ENCODE peak calls at places on chromosomes 13 and 19, in eight cellular contexts. J, M, L, C, X, O, H and U are unnamed samples.

GRCh38 chr13:37460211-37460610 is 138.4 kb downstream of the POSTN start:
- DNase-seq in X (no peak), C (no peak), H (no peak), J (no peak), L (no peak), O (no peak), M (no peak), U (no peak)

GRCh38 chr13:20340759-20341161 is 108.6 kb upstream of the GJB6 start:
- DNase-seq in H (no peak), C (no peak), J (no peak), X (no peak), L (no peak), M (no peak), O (no peak), U (no peak)

GRCh38 chr13:99086869-99087129 is 108.9 kb upstream of the DOCK9 start:
- DNase-seq in L (no peak), H (peak), X (no peak), O (no peak), C (no peak), J (no peak), M (no peak), U (no peak)

GRCh38 chr19:2201473-2202148 is 34.5 kb downstream of the PLEKHJ1 start:
- DNase-seq in H (no peak), C (no peak), X (no peak), L (no peak), O (no peak), J (no peak), M (no peak), U (no peak)

GRCh38 chr13:29465741-29466293 is 129.7 kb downstream of the SLC7A1 start:
- DNase-seq in M (no peak), J (no peak), C (peak), H (no peak), L (peak), X (peak), O (no peak), U (no peak)

GRCh38 chr13:113637262-113638160 is 20.5 kb downstream of the ATP4B start:
- DNase-seq in H (no peak), L (no peak), X (no peak), O (no peak), M (no peak), C (no peak), J (no peak), U (no peak)

GRCh38 chr19:8396563-8397203 is 6.5 kb downstream of the RAB11B start:
- DNase-seq in J (peak), C (no peak), X (peak), M (peak), L (peak), O (peak), H (peak), U (peak)

GRCh38 chr13:42807866-42808265 is 26.5 kb downstream of the FAM216B start:
- DNase-seq in O (no peak), X (no peak), L (no peak), J (no peak), M (no peak), H (no peak), C (no peak), U (no peak)

GRCh38 chr13:113205428-113205931 is 3.0 kb downstream of the PCID2 start:
- DNase-seq in M (no peak), O (no peak), L (no peak), X (no peak), J (no peak), C (no peak), H (no peak), U (no peak)

GRCh38 chr19:3785464-3785937 is 680 bp downstream of the MATK start:
- DNase-seq in M (no peak), H (peak), C (no peak), O (no peak), X (no peak), J (no peak), L (no peak), U (no peak)

GRCh38 chr19:44306283-44306682 is 1.5 kb upstream of the ZNF235 start:
- DNase-seq in C (no peak), X (no peak), J (no peak), H (no peak), M (no peak), O (no peak), L (no peak), U (no peak)

GRCh38 chr13:111315347-111315995 is 5.0 kb upstream of the TEX29 start:
- DNase-seq in L (no peak), O (no peak), M (no peak), X (no peak), C (no peak), J (no peak), H (no peak), U (no peak)

GRCh38 chr19:32781280-32781679 is 61.7 kb downstream of the TDRD12 start:
- DNase-seq in M (no peak), X (no peak), H (no peak), J (no peak), C (no peak), L (no peak), O (no peak), U (no peak)

GRCh38 chr13:27825153-27825552 is 32.9 kb downstream of the GSX1 start:
- DNase-seq in J (no peak), O (no peak), L (no peak), X (no peak), H (no peak), C (no peak), M (peak), U (no peak)

GRCh38 chr19:52473655-52474350 is 20.4 kb downstream of the ZNF578 start:
- DNase-seq in J (no peak), L (no peak), X (no peak), O (no peak), H (no peak), M (no peak), C (no peak), U (no peak)

GRCh38 chr19:43499042-43499441 is 5.5 kb downstream of the PHLDB3 start:
- DNase-seq in J (no peak), O (no peak), X (no peak), C (no peak), H (no peak), L (no peak), M (no peak), U (no peak)

GRCh38 chr19:1446713-1447564 is 3.0 kb upstream of the APC2 start:
- DNase-seq in M (peak), J (no peak), H (no peak), C (no peak), O (no peak), L (no peak), X (no peak), U (no peak)

GRCh38 chr13:58994778-58995177 is 1169.0 kb downstream of the DIAPH3 start:
- DNase-seq in M (no peak), C (no peak), X (no peak), H (no peak), L (no peak), J (no peak), O (no peak), U (no peak)

GRCh38 chr19:30001794-30002193 is 59.8 kb downstream of the URI1 start:
- DNase-seq in H (no peak), M (no peak), O (no peak), J (peak), L (no peak), C (peak), X (no peak), U (no peak)
- TF ChIP-seq CTCF in H (no peak), M (no peak), O (peak), J (no peak), L (no peak), C (peak), X (no peak), U (no peak)

DNA sequence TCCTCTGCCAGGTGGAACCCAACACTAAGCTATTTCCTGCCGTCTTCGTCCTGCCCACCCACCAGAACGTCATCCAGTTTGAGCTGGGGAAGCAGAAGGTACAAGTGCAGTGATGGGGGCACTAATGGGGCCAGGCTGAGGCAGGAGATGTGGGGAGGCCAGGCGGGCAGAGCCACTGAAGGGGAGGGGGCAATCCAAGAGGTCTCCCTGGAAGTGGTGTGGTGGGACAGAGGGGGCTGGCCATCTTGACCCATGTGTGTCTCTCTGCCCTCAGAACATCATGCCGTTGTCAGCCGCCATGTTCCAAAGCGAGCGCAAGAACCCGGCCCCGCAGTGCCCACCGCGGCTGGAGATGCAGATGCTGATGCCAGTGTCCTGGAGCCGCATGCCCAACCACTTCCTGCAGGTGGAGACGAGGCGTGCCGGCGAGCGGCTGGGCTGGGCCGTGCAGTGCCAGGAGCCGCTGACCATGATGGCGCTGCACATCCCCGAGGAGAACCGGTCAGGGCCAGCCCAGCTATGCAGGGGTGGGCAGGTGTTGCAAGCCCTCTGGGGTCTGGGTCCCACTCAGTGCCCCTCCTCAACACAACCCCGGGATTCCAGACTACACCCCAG is 49.6 kb downstream of the RYR1 start:
- DNase-seq in X (no peak), J (no peak), L (no peak), M (no peak), H (no peak), C (no peak), O (no peak), U (no peak)
- TF ChIP-seq CTCF in X (no peak), J (no peak), L (no peak), M (no peak), H (no peak), C (no peak), O (no peak), U (no peak)

DNA sequence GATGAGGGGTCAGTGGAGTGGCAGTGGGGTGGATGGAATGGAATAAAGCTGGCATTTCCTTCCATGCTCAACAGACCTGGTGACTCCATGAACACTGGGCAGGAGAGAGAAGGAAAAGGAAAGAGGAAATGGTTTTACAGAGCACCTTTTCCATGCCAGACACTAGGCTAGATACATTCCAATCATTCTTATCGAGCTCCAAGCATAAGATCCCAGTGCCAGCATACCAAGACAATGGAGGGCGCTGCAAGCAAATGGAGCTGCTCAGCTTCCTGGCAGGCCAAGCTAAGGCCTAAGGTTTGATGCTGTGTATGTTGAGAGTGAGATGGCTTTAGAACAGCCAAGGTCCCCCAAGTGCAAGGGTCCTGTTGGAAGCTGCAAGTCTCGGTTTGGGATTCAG is 113.2 kb downstream of the HSPH1 start:
- DNase-seq in J (no peak), H (no peak), L (no peak), O (no peak), X (no peak), C (no peak), M (no peak), U (no peak)
- TF ChIP-seq CTCF in J (no peak), H (no peak), L (no peak), O (no peak), X (no peak), C (no peak), M (no peak), U (no peak)

GRCh38 chr19:54335164-54335563 is 3.8 kb downstream of the LILRA4 start:
- DNase-seq in H (no peak), M (no peak), X (no peak), O (no peak), L (no peak), C (no peak), J (no peak), U (no peak)
- TF ChIP-seq CTCF in H (no peak), M (no peak), X (no peak), O (no peak), L (no peak), C (no peak), J (no peak), U (no peak)

DNA sequence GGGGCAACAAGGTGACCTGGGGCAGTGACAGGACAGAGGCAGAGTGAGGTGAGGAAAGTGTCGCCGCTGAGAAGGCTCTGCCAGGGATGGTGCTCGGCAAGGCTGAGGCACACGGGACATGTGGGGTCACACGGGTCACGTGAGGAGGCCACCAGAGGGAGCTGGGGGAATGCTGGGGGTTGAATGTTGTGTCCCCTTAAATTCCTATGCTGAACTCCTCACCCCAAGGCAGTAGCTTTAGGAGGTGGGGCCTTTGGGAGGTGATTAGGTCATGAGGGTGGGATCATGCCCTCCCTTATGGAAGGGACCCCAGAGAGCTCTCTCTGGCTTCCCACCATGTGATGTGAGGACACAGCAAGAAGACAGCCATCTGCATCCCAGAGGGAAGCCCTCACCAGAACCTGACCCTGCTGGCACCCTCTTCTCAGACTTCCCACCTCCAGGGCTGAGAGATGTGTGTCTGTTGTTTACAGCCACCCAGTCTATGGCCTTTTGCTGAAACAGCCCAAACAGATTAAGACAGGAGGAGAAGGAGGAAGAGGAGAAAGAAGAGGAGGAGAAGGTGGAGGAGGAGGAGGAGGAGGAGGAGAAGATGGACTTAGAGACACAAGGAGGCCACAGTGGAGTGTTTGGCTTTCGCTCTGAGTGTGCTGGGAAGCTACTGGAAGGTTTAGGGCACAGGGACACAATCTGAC is 35.4 kb downstream of the RFX2 start:
- DNase-seq in X (no peak), H (no peak), M (no peak), O (no peak), C (no peak), L (no peak), J (no peak), U (no peak)
- TF ChIP-seq CTCF in X (no peak), H (no peak), M (no peak), O (no peak), C (no peak), L (no peak), J (no peak), U (no peak)

GRCh38 chr19:54790711-54791110 is 12.7 kb upstream of the KIR2DL4 start:
- DNase-seq in X (no peak), M (no peak), H (no peak), O (no peak), J (no peak), L (no peak), C (no peak), U (no peak)

GRCh38 chr19:54792814-54793213 is 10.6 kb upstream of the KIR2DL4 start:
- DNase-seq in O (no peak), X (no peak), L (no peak), C (no peak), H (no peak), J (peak), M (no peak), U (peak)

GRCh38 chr19:54795763-54796162 is 7.6 kb upstream of the KIR2DL4 start:
- DNase-seq in O (no peak), J (no peak), M (no peak), H (no peak), C (no peak), X (no peak), L (no peak), U (no peak)

GRCh38 chr19:54791476-54791875 is 11.9 kb upstream of the KIR2DL4 start:
- DNase-seq in O (no peak), L (no peak), C (no peak), H (no peak), J (no peak), X (no peak), M (no peak), U (no peak)
- TF ChIP-seq CTCF in O (no peak), L (no peak), C (no peak), H (no peak), J (no peak), X (no peak), M (no peak), U (no peak)

DNA sequence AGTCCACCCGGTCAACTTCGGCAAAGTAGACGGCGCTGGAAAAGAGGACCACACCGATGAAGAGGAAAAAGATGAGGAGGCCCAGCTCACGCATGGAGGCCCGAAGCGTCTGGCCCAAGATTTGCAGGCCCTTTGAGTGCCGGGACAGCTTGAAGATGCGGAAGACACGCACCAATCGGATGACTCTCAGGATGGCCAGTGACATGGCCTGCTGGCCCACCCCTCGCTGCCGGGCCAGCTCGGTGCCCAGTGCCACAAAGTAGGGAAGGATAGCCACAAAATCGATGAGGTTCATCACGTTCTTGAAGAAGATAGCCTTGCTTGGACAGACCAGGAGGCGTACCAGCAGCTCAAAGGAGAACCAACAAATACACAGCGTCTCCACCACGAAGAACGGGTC is 2.1 kb downstream of the KCNA7 start:
- DNase-seq in L (no peak), M (no peak), H (no peak), O (no peak), X (no peak), J (no peak), C (no peak), U (no peak)
- TF ChIP-seq CTCF in L (no peak), M (no peak), H (no peak), O (no peak), X (no peak), J (no peak), C (no peak), U (no peak)

GRCh38 chr19:17932485-17933338 is at the start of gene CCDC124:
- DNase-seq in L (peak), M (peak), O (peak), X (peak), C (peak), H (peak), J (peak), U (peak)
- TF ChIP-seq CTCF in L (peak), M (peak), O (peak), X (peak), C (peak), H (peak), J (peak), U (peak)